ENCODE peak calls at places on chromosomes 6 and 20, in eight cellular contexts. A, P, B, X, N, I, H and W are unnamed samples.

GRCh38 chr6:158686311-158686710 is 36.5 kb downstream of the SYTL3 start:
- DNase-seq in A (no peak), P (no peak), B (no peak), X (no peak), N (no peak), I (no peak), H (no peak), W (peak)

GRCh38 chr6:130134594-130134993 is 88.2 kb downstream of the SAMD3 start:
- DNase-seq in A (no peak), P (no peak), B (no peak), X (no peak), N (no peak), I (no peak), H (no peak), W (no peak)

GRCh38 chr20:36642136-36642535 is 3.9 kb downstream of the SLA2 start:
- DNase-seq in A (no peak), P (no peak), B (no peak), X (no peak), N (no peak), I (no peak), H (no peak), W (no peak)

GRCh38 chr6:37314803-37315515 is 38.8 kb upstream of the RNF8 start:
- DNase-seq in A (peak), P (peak), B (no peak), X (peak), N (no peak), I (no peak), H (peak), W (peak)

GRCh38 chr6:127976111-127976510 is 75.3 kb upstream of the THEMIS start:
- DNase-seq in A (no peak), P (no peak), B (no peak), X (no peak), N (no peak), I (no peak), H (no peak), W (no peak)

GRCh38 chr6:105192707-105193465 is 13.1 kb upstream of the POPDC3 start:
- DNase-seq in A (no peak), P (no peak), B (peak), X (no peak), N (no peak), I (peak), H (no peak), W (no peak)

GRCh38 chr6:140183881-140184280 is 809.4 kb upstream of the CITED2 start:
- DNase-seq in A (no peak), P (no peak), B (no peak), X (no peak), N (no peak), I (peak), H (no peak), W (no peak)

GRCh38 chr6:36924778-36925396 is 29.7 kb upstream of the PI16 start:
- DNase-seq in A (no peak), P (no peak), B (no peak), X (no peak), N (no peak), I (no peak), H (no peak), W (no peak)

GRCh38 chr20:3436864-3437574 is 29.6 kb upstream of the DNAAF9 start:
- DNase-seq in A (no peak), P (no peak), B (no peak), X (no peak), N (no peak), I (no peak), H (no peak), W (no peak)

GRCh38 chr6:153976921-153977693 is 61.9 kb upstream of the OPRM1 start:
- DNase-seq in A (no peak), P (no peak), B (no peak), X (no peak), N (no peak), I (peak), H (no peak), W (no peak)

GRCh38 chr6:161100072-161100471 is 108.5 kb downstream of the MAP3K4 start:
- DNase-seq in A (no peak), P (no peak), B (peak), X (no peak), N (no peak), I (no peak), H (no peak), W (no peak)

GRCh38 chr6:74780831-74781230 is 425.0 kb downstream of the COL12A1 start:
- DNase-seq in A (no peak), P (no peak), B (no peak), X (no peak), N (no peak), I (no peak), H (no peak), W (no peak)

GRCh38 chr6:24721461-24722215 is 2.7 kb upstream of the C6orf62 start:
- DNase-seq in A (peak), P (no peak), B (no peak), X (no peak), N (no peak), I (no peak), H (no peak), W (peak)

GRCh38 chr6:125584468-125584939 is 164.9 kb upstream of the HEY2 start:
- DNase-seq in A (peak), P (no peak), B (no peak), X (no peak), N (no peak), I (no peak), H (no peak), W (no peak)

GRCh38 chr6:34115396-34116314 is 30.2 kb downstream of the GRM4 start:
- DNase-seq in A (peak), P (peak), B (no peak), X (no peak), N (no peak), I (no peak), H (no peak), W (no peak)